ENCODE peak calls at places on chromosomes 2 and 18, in eight cellular contexts. N, D, A, P, L, O, T and S are unnamed samples.
A peak's percentile ranks its signal among the peaks of the same experiment; 100 is the strongest.

GRCh38 chr2:8605350-8606065 is 76.3 kb upstream of the ID2 start:
- DNase-seq in N (peak; percentile 63), D (peak; percentile 79), A (no peak), P (peak; percentile 14), L (no peak), O (no peak), T (no peak), S (no peak)

GRCh38 chr2:176159678-176160250 is 2.7 kb downstream of the HOXD3 start:
- DNase-seq in N (no peak), D (no peak), A (no peak), P (no peak), L (no peak), O (no peak), T (no peak), S (no peak)

GRCh38 chr18:61964616-61965015 is 71.8 kb upstream of the RNF152 start:
- DNase-seq in N (no peak), D (no peak), A (no peak), P (no peak), L (no peak), O (no peak), T (no peak), S (no peak)

GRCh38 chr2:134435936-134436335 is 182.1 kb downstream of the MGAT5 start:
- DNase-seq in N (no peak), D (no peak), A (no peak), P (no peak), L (no peak), O (no peak), T (no peak), S (no peak)

GRCh38 chr18:54880706-54881105 is 52.4 kb downstream of the RAB27B start:
- DNase-seq in N (peak; percentile 81), D (peak; percentile 56), A (no peak), P (no peak), L (no peak), O (no peak), T (no peak), S (no peak)

GRCh38 chr2:105188343-105188742 is 53.2 kb upstream of the GPR45 start:
- DNase-seq in N (no peak), D (no peak), A (no peak), P (no peak), L (no peak), O (no peak), T (no peak), S (no peak)

GRCh38 chr2:165239230-165239629 is at the start of gene SCN2A:
- DNase-seq in N (peak; percentile 62), D (peak; percentile 68), A (peak; percentile 20), P (no peak), L (no peak), O (peak; percentile 51), T (no peak), S (no peak)

GRCh38 chr2:133977385-133977784 is 276.5 kb upstream of the MGAT5 start:
- DNase-seq in N (no peak), D (no peak), A (no peak), P (no peak), L (no peak), O (no peak), T (no peak), S (no peak)

GRCh38 chr2:18630101-18630500 is 40.7 kb upstream of the NT5C1B start:
- DNase-seq in N (peak; percentile 52), D (no peak), A (no peak), P (no peak), L (no peak), O (no peak), T (no peak), S (no peak)

GRCh38 chr2:54366487-54367280 is 89.4 kb upstream of the SPTBN1 start:
- DNase-seq in N (no peak), D (no peak), A (no peak), P (no peak), L (no peak), O (no peak), T (no peak), S (no peak)

GRCh38 chr2:78202986-78203670 is 681.0 kb upstream of the LRRTM4 start:
- DNase-seq in N (no peak), D (no peak), A (no peak), P (no peak), L (no peak), O (no peak), T (no peak), S (no peak)

GRCh38 chr2:120516323-120517314 is 170.7 kb downstream of the INHBB start:
- DNase-seq in N (no peak), D (no peak), A (no peak), P (no peak), L (no peak), O (no peak), T (peak; percentile 19), S (no peak)

GRCh38 chr2:177396630-177397460 is 4.3 kb downstream of the AGPS start:
- DNase-seq in N (peak; percentile 56), D (peak; percentile 61), A (no peak), P (no peak), L (no peak), O (no peak), T (no peak), S (no peak)

GRCh38 chr2:190860985-190861721 is 19.5 kb upstream of the GLS start:
- DNase-seq in N (peak; percentile 67), D (no peak), A (no peak), P (no peak), L (no peak), O (no peak), T (no peak), S (no peak)

GRCh38 chr2:112959109-112959591 is 18.7 kb upstream of the IL36G start:
- DNase-seq in N (no peak), D (peak; percentile 24), A (no peak), P (no peak), L (no peak), O (no peak), T (no peak), S (no peak)
- TF ChIP-seq CTCF in N (no peak), D (peak; percentile 36), A (no peak), P (no peak), L (peak; percentile 7), O (peak; percentile 63), T (no peak), S (peak; percentile 34)

GRCh38 chr18:42636309-42636708 is 479.2 kb downstream of the RIT2 start:
- DNase-seq in N (no peak), D (no peak), A (no peak), P (no peak), L (no peak), O (no peak), T (no peak), S (no peak)

GRCh38 chr18:42640160-42640559 is 475.3 kb downstream of the RIT2 start:
- DNase-seq in N (no peak), D (no peak), A (no peak), P (no peak), L (no peak), O (no peak), T (no peak), S (no peak)

DNA sequence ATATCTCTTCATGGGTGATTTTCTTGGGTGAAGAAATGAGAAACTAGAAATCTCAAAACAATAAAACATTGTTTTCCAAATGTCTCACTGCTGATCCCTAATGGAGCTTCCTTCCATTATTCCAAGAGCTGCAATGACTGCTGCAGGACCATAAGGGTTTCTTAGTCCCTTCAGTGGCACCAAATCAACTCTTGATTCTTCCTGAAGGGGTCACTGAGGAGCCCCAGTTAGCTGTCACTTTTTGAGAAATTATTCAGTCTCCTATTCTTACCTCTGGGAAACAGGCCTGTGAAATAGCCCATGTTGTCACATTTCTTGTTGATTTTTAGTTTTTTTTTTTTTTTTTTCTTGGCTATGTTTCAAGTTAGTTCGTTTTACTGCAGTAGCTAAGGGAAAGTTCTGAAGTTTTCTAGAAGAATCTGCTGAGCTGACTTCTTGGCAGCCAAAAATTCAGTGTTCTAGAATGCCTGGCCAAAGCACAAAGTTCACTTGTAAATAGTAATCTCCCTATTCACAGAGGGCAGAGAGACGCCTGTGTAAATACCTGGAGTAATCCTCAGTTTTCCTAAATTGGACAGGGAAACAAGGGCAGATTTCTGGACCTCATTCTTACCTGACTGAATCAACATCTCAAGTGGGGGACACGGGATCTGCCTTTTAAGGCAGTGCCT is 480.0 kb downstream of the RIT2 start:
- DNase-seq in N (no peak), D (peak; percentile 0), A (no peak), P (no peak), L (no peak), O (no peak), T (no peak), S (no peak)
- TF ChIP-seq CTCF in N (peak; percentile 45), D (no peak), A (peak; percentile 21), P (no peak), L (no peak), O (no peak), T (no peak), S (no peak)

GRCh38 chr18:24674236-24675004 is 214.0 kb downstream of the HRH4 start:
- DNase-seq in N (no peak), D (no peak), A (no peak), P (no peak), L (no peak), O (no peak), T (no peak), S (no peak)

GRCh38 chr18:24678113-24678512 is 217.7 kb downstream of the HRH4 start:
- DNase-seq in N (no peak), D (no peak), A (no peak), P (no peak), L (no peak), O (no peak), T (no peak), S (no peak)

GRCh38 chr18:24677011-24677410 is 216.6 kb downstream of the HRH4 start:
- DNase-seq in N (no peak), D (no peak), A (no peak), P (no peak), L (no peak), O (no peak), T (no peak), S (no peak)

GRCh38 chr18:24669502-24669901 is 209.1 kb downstream of the HRH4 start:
- DNase-seq in N (no peak), D (no peak), A (no peak), P (no peak), L (no peak), O (no peak), T (no peak), S (no peak)

GRCh38 chr18:24672165-24672950 is 211.9 kb downstream of the HRH4 start:
- DNase-seq in N (no peak), D (no peak), A (no peak), P (no peak), L (no peak), O (no peak), T (no peak), S (no peak)
- TF ChIP-seq CTCF in N (no peak), D (no peak), A (peak; percentile 9), P (no peak), L (peak; percentile 42), O (peak; percentile 51), T (no peak), S (no peak)

DNA sequence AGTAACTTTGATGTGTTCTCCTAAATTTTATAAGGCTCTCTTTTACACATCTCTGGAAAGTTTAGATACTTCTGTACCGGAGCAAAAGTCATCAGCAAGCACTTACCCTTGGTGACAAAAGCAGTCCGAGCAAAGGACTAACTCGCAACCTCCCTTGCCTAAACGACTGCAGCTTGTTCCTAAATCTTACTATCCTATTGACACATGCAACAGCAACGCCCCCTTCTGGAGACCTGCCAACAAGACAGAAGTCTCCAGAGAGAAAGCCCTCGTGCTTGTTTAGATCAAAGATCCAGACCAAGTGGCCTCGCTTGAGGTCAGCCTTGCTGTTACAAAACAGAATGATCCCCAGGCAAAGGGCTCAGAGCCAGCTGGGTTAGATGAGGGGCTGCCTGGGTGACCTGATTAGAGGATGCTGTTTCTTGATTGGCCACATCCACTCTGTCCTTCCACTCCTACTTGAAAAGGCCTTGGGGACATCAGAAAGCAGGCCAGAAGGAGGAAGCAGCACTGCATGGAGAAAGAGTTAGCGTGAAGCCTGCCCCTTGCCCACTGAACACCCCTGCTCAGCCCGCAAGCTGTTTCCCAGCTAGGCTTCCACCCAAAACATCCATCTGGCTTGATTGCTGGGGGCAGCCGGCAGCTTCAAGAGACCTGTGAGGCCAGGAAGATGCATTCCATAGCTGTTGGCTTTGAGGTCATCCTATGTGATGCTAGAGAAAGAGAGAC is 94.3 kb downstream of the HNRNPLL start:
- DNase-seq in N (peak; percentile 77), D (peak; percentile 83), A (peak; percentile 50), P (peak; percentile 89), L (peak; percentile 87), O (peak; percentile 94), T (peak; percentile 86), S (peak; percentile 75)
- TF ChIP-seq CTCF in N (peak; percentile 73), D (peak; percentile 57), A (peak; percentile 84), P (peak; percentile 57), L (peak; percentile 52), O (peak; percentile 98), T (peak; percentile 45), S (peak; percentile 84)